ENCODE peak calls at places on chromosomes 6 and 20, in ten cellular contexts. K, F, Q, B, Z, O, L, E, H and J are unnamed samples.

GRCh38 chr6:97726378-97726777 is 443.4 kb upstream of the MMS22L start:
- DNase-seq in Z (no peak), K (no peak), F (no peak), H (peak), L (no peak), O (no peak), E (no peak), Q (no peak), B (peak), J (no peak)

GRCh38 chr6:36930483-36930882 is 24.1 kb upstream of the PI16 start:
- DNase-seq in B (no peak), O (no peak), Q (no peak), H (peak), Z (no peak), K (no peak), E (no peak), F (no peak), L (no peak), J (peak)

GRCh38 chr6:36829919-36830544 is 9.2 kb downstream of the CPNE5 start:
- DNase-seq in O (peak), H (no peak), Z (no peak), B (peak), F (no peak), Q (no peak), L (no peak), E (peak), K (no peak), J (peak)

GRCh38 chr6:11618533-11618932 is 81.0 kb downstream of the TMEM170B start:
- DNase-seq in Z (no peak), F (peak), B (no peak), O (peak), H (peak), K (no peak), Q (peak), L (no peak), E (no peak), J (peak)

GRCh38 chr6:154229796-154230195 is 126.8 kb downstream of the IPCEF1 start:
- DNase-seq in O (no peak), Q (no peak), K (no peak), B (no peak), H (no peak), L (no peak), E (no peak), Z (peak), F (no peak), J (no peak)

GRCh38 chr6:165674155-165675029 is 11.4 kb upstream of the PDE10A start:
- DNase-seq in K (no peak), L (no peak), F (no peak), Q (no peak), O (no peak), B (no peak), H (no peak), Z (no peak), E (no peak), J (no peak)

GRCh38 chr6:116444092-116444491 is 17.1 kb upstream of the CALHM6 start:
- DNase-seq in E (no peak), F (peak), Q (peak), O (peak), Z (no peak), K (peak), B (peak), H (peak), L (no peak), J (peak)

GRCh38 chr6:36724514-36725385 is 27.1 kb downstream of the RAB44 start:
- DNase-seq in K (peak), F (peak), B (peak), O (peak), L (no peak), Q (peak), H (peak), E (peak), Z (no peak), J (peak)

GRCh38 chr6:7590918-7591302 is 912 bp downstream of the SNRNP48 start:
- DNase-seq in Q (peak), E (no peak), Z (no peak), L (no peak), O (peak), K (no peak), B (peak), F (no peak), H (peak), J (peak)

GRCh38 chr6:128491041-128491642 is 29.3 kb downstream of the PTPRK start:
- DNase-seq in E (peak), O (no peak), Q (peak), Z (no peak), L (no peak), H (no peak), F (no peak), K (peak), B (no peak), J (no peak)

GRCh38 chr6:54096811-54097210 is 14.4 kb upstream of the MLIP start:
- DNase-seq in Q (no peak), E (no peak), B (no peak), Z (no peak), K (no peak), L (no peak), O (no peak), F (no peak), H (no peak), J (no peak)

GRCh38 chr6:131877999-131878789 is 70.4 kb downstream of the ENPP1 start:
- DNase-seq in Q (peak), K (no peak), F (no peak), H (peak), E (no peak), L (no peak), Z (no peak), B (no peak), O (peak), J (peak)

GRCh38 chr6:47098570-47098993 is 56.5 kb upstream of the ADGRF1 start:
- DNase-seq in O (peak), F (no peak), B (peak), K (peak), Q (peak), E (no peak), Z (no peak), L (no peak), H (no peak), J (peak)

GRCh38 chr6:33689148-33689494 is 22.4 kb downstream of the UQCC2 start:
- DNase-seq in H (no peak), K (no peak), Q (no peak), L (no peak), Z (no peak), O (no peak), E (no peak), F (no peak), B (no peak), J (no peak)

GRCh38 chr6:8526619-8527018 is 91.3 kb upstream of the SLC35B3 start:
- DNase-seq in K (no peak), Q (no peak), O (no peak), L (no peak), F (no peak), B (no peak), H (no peak), Z (no peak), E (no peak), J (no peak)

GRCh38 chr6:94049001-94049400 is 629.6 kb upstream of the EPHA7 start:
- DNase-seq in K (no peak), O (no peak), Q (no peak), E (no peak), F (no peak), L (no peak), H (no peak), Z (no peak), B (no peak), J (no peak)

GRCh38 chr6:111666812-111667211 is 61.1 kb upstream of the TRAF3IP2 start:
- DNase-seq in L (no peak), F (no peak), K (no peak), Q (peak), H (peak), E (no peak), B (no peak), Z (no peak), O (peak), J (peak)

GRCh38 chr6:111662794-111663231 is 57.1 kb upstream of the TRAF3IP2 start:
- DNase-seq in B (no peak), O (peak), F (no peak), Z (no peak), K (no peak), L (no peak), H (peak), E (peak), Q (no peak), J (peak)

GRCh38 chr6:111663692-111664564 is 58.2 kb upstream of the TRAF3IP2 start:
- DNase-seq in K (no peak), B (peak), H (peak), E (no peak), Q (peak), L (no peak), Z (no peak), F (no peak), O (peak), J (peak)

GRCh38 chr6:111663232-111663631 is 57.6 kb upstream of the TRAF3IP2 start:
- DNase-seq in K (no peak), O (no peak), F (no peak), E (peak), Z (no peak), B (no peak), Q (no peak), H (peak), L (no peak), J (peak)

DNA sequence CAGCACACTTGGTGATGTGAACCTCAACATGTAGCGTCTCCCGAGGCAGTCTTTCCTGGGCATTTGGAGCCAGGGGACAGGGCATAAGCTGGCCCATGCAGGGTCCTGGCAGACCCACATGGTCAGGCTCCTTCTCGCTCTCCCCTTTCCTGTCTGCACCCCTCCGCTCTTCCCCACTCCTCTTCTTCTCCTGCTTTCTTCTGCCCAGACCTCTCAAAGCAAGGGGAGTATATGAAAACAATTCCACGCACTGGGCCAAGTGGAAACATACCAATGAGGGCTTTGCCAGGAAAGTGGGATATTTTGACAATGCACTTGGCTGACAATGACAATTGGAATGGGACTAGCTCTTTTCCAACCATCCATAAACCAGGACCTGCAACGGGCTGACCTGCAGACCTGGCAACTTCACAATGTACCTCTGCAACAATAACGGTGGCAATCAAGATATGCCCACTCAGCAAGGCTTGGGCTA is 58.9 kb upstream of the TRAF3IP2 start:
- DNase-seq in B (no peak), Z (no peak), Q (no peak), O (no peak), F (no peak), E (no peak), K (no peak), L (no peak), H (peak), J (no peak)
- H3K4me3 ChIP-seq in B (no peak), Z (no peak), Q (no peak), O (no peak), F (no peak), E (no peak), K (no peak), L (no peak), H (peak), J (no peak)

GRCh38 chr20:61809006-61809770 is 256.5 kb downstream of the TAF4 start:
- DNase-seq in B (no peak), L (peak), K (no peak), Z (no peak), H (no peak), Q (no peak), E (no peak), O (no peak), F (no peak), J (no peak)
- H3K4me3 ChIP-seq in B (no peak), L (no peak), K (no peak), Z (no peak), H (no peak), Q (no peak), E (no peak), O (no peak), F (no peak), J (no peak)

DNA sequence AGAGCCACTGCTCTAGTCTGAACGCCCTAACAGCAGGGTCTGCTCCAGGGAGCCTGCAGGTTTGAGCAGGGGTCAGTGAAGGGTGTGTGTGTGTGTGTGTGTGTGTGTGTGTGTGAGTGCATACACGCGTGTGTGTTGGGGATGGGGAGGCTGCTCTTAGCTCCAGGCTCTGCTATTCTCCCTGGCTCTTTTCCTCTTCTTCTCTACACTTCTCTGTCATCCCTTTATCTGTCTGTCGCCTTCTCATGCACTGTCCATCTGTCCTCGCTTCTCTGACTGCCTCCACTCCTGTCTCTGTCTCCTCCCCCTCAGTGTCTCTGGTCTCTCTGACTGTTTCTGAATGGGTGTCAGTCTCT is 3.4 kb upstream of the CDH22 start:
- DNase-seq in F (no peak), H (no peak), Q (no peak), O (no peak), B (no peak), E (no peak), L (no peak), Z (no peak), K (no peak), J (no peak)
- H3K4me3 ChIP-seq in F (no peak), H (no peak), Q (no peak), O (no peak), B (no peak), E (no peak), L (no peak), Z (no peak), K (no peak), J (no peak)

DNA sequence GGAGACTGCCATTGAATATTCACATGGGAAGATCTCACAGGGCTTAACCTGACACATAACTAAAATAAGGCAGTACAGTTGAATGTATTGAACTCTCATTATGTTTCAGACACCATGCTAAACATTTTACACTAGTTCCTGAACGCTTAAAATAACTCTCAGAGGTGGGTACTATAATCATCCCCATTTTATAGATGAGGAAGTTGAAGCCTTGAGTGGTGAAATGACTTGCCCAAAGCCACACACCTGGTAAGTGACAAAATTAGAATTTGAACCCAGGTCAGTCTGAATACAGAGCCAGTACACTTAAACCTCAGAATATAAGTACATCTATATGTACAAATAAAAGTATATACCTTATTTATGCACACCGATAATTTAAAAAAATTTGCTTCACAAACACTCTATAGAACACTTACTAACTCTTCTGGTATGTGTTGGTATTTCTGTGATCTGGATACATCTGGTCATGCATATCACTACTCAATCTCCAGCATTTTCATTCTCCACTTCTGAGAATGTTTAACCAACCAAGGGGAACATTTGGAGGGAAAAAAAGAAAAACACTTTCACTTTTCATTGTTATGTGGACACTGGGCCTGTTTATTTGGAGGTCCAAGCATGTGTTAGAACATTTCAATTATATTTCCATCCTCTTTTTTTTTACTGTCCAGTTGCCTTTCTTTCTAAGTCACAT is 4.6 kb upstream of the BICRAL start:
- DNase-seq in K (no peak), F (no peak), Z (peak), L (no peak), H (peak), E (no peak), O (peak), B (no peak), Q (peak), J (peak)
- H3K4me3 ChIP-seq in K (no peak), F (no peak), Z (peak), L (no peak), H (no peak), E (no peak), O (no peak), B (no peak), Q (no peak), J (no peak)

DNA sequence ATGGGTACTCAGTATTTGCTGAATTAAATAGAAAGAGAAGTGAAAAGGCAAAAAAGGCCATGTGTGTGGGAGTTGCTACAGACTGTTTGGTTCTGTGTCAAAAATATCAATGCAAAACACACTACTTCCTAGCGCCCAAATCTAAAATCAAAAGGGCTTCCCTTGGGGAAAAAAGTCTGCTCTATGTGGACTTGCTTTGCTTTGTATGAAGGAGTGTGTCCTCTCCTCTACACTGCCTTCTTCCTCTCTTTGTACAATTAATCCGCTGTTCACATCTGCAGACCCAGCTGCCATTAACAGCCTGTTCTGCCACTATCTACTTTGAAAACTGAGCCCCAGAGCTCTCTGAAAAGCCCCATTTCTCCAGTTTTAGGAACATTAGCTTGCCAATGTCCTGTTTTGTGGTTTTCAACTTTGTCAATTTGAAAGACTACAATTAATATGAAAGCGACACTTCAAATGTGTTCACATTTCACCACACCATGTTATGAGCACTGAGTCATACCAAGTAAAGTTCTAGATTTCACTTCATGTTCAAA is 102.9 kb downstream of the KIF13A start:
- DNase-seq in K (no peak), F (no peak), O (no peak), H (peak), B (no peak), E (no peak), Z (peak), L (no peak), Q (no peak), J (no peak)
- H3K4me3 ChIP-seq in K (no peak), F (no peak), O (no peak), H (peak), B (no peak), E (no peak), Z (peak), L (no peak), Q (no peak), J (no peak)

DNA sequence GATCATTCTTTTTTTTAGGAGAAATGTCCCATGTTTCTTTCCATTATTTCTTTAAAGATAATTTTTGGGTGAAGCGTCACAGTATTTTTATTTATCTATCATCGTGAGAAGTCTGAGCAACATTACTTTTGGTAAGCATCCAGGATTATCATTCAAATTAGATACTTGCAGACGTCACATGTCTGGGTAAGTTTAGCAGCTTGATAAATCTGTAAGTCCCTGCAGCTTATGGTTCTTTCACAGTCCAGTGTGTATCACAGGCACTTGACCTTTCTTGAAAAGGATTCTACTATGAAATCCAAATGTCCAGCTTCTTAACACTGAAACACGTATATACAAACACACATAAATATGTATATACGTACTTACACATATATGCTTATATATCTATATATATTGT is 359.4 kb downstream of the ESR1 start:
- DNase-seq in O (no peak), B (no peak), Z (no peak), K (no peak), H (no peak), F (no peak), E (no peak), L (no peak), Q (peak), J (no peak)
- H3K4me3 ChIP-seq in O (no peak), B (no peak), Z (no peak), K (no peak), H (no peak), F (no peak), E (no peak), L (no peak), Q (no peak), J (no peak)